ENCODE peak calls at places on chromosomes 11 and 22, in ten cellular contexts. A is ACHN; L is activated T-helper 1 cell treated with anti-CD3 and anti-CD28 coated beads, Interleukin-2, amount 50 U/mL, for 16 hours; H is fibroblast of mammary gland; D is right cardiac atrium; B is skeletal muscle cell; W is GM23338; Y is activated CD4-positive, alpha-beta T cell treated with anti-CD3 and anti-CD28 coated beads, Interleukin-2, amount 50 U/mL, for 1 hour; J is naive thymus-derived CD8-positive, alpha-beta T cell; G is lung microvascular endothelial cell. S is an unnamed sample.

GRCh38 chr22:28884754-28885375 is 1.5 kb downstream of the ZNRF3 start:
- DNase-seq in D (no peak), J (no peak), W (peak; percentile 17), B (no peak), Y (no peak), G (no peak), A (no peak), L (no peak), H (no peak), S (no peak)

GRCh38 chr22:50206599-50206998 is 5.8 kb downstream of the SELENOO start:
- DNase-seq in Y (no peak), W (peak; percentile 88), J (no peak), L (no peak), D (peak; percentile 82), G (peak; percentile 29), A (peak; percentile 24), B (no peak), H (peak; percentile 76), S (peak; percentile 91)

GRCh38 chr11:33772300-33772699 is 2.0 kb downstream of the FBXO3 start:
- DNase-seq in A (peak; percentile 32), D (no peak), L (no peak), W (no peak), Y (no peak), G (no peak), B (no peak), H (peak; percentile 9), J (no peak), S (no peak)

GRCh38 chr11:131511794-131512193 is 141.4 kb downstream of the NTM start:
- DNase-seq in Y (no peak), J (no peak), H (peak; percentile 10), D (no peak), L (no peak), B (no peak), G (no peak), W (peak; percentile 91), A (peak; percentile 20), S (peak; percentile 91)

GRCh38 chr11:18617688-18618340 is 16.3 kb downstream of the SPTY2D1 start:
- DNase-seq in B (no peak), D (no peak), Y (peak; percentile 13), A (no peak), L (no peak), W (no peak), J (peak; percentile 51), G (no peak), H (peak; percentile 51), S (no peak)

GRCh38 chr22:27809226-27809625 is 7.7 kb upstream of the MN1 start:
- DNase-seq in J (no peak), G (peak; percentile 40), A (no peak), H (no peak), D (no peak), W (no peak), B (no peak), L (no peak), Y (no peak), S (peak; percentile 80)

GRCh38 chr11:92711913-92712312 is 257.5 kb upstream of the MTNR1B start:
- DNase-seq in B (no peak), A (no peak), G (no peak), J (no peak), L (no peak), D (no peak), W (no peak), Y (no peak), H (no peak), S (no peak)

GRCh38 chr11:12430912-12431311 is 53.5 kb downstream of the PARVA start:
- DNase-seq in J (no peak), B (peak; percentile 87), L (no peak), Y (no peak), A (no peak), W (no peak), G (peak; percentile 74), H (peak; percentile 97), D (peak; percentile 77), S (no peak)